ENCODE peak calls at places on chromosomes 4 and X, in five cellular contexts. K is cardiac fibroblast, F is left lung, A is PC-3, V is kidney epithelial cell. Q is an unnamed sample.

GRCh38 chrX:109732319-109732779 is 708 bp downstream of the ACSL4 start:
- DNase-seq in K (peak), F (no peak), A (peak), V (no peak), Q (no peak)

GRCh38 chrX:52923781-52924241 is 26.7 kb downstream of the FAM156B start:
- DNase-seq in K (peak), F (no peak), A (peak), V (no peak), Q (no peak)

GRCh38 chr4:47031011-47031678 is at the start of gene GABRB1:
- DNase-seq in K (peak), F (peak), A (no peak), V (peak), Q (peak)

GRCh38 chr4:24434193-24434728 is 150.1 kb downstream of the DHX15 start:
- DNase-seq in K (no peak), F (no peak), A (no peak), V (no peak), Q (no peak)

GRCh38 chrX:51421972-51422371 is 74.4 kb downstream of the NUDT11 start:
- DNase-seq in K (no peak), F (no peak), A (no peak), V (no peak), Q (no peak)

GRCh38 chrX:123188081-123188480 is 4.0 kb downstream of the GRIA3 start:
- DNase-seq in K (no peak), F (no peak), A (no peak), V (no peak), Q (no peak)

GRCh38 chr4:99921174-99921573 is 25.2 kb downstream of the DNAJB14 start:
- DNase-seq in K (no peak), F (no peak), A (no peak), V (no peak), Q (no peak)

GRCh38 chr4:40395908-40396806 is 61.0 kb downstream of the CHRNA9 start:
- DNase-seq in K (peak), F (peak), A (peak), V (peak), Q (no peak)

GRCh38 chr4:17066972-17067371 is 168.5 kb upstream of the LDB2 start:
- DNase-seq in K (peak), F (no peak), A (peak), V (peak), Q (no peak)

GRCh38 chr4:89000844-89001360 is 56.1 kb downstream of the FAM13A start:
- DNase-seq in K (peak), F (no peak), A (peak), V (no peak), Q (no peak)

GRCh38 chrX:24799565-24799964 is 105.8 kb downstream of the POLA1 start:
- DNase-seq in K (no peak), F (no peak), A (no peak), V (no peak), Q (no peak)

GRCh38 chrX:17613979-17614572 is 123.2 kb upstream of the SCML1 start:
- DNase-seq in K (no peak), F (peak), A (peak), V (no peak), Q (no peak)

GRCh38 chrX:69424161-69424560 is 80.0 kb upstream of the NALF2 start:
- DNase-seq in K (peak), F (no peak), A (peak), V (no peak), Q (no peak)

GRCh38 chrX:65745992-65746391 is 78.5 kb downstream of the MSN start:
- DNase-seq in K (peak), F (no peak), A (peak), V (no peak), Q (no peak)
- TF ChIP-seq CTCF in K (peak), F (no peak), A (peak), V (no peak), Q (no peak)

DNA sequence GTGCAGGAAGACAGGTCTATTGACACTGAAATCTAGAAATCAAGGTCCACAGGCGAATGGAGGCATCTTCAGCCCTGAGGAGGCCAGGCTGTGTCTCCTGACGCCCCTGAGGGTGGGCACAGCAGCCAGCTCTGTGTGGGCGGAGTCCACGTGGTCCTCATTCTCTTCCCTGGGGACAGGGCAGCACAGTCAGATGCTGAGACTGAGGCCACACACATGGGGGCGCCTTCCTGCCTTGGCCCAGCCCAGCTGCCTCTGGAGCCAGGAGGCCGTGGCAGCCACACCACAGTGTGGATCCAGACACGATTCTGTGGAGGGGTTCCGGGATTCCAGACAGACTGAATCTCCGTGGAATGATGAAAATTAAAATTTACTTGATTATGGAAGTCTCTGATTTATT is 20.8 kb downstream of the FGFR3 start:
- DNase-seq in K (no peak), F (no peak), A (no peak), V (no peak), Q (no peak)
- TF ChIP-seq CTCF in K (peak), F (no peak), A (peak), V (peak), Q (no peak)

DNA sequence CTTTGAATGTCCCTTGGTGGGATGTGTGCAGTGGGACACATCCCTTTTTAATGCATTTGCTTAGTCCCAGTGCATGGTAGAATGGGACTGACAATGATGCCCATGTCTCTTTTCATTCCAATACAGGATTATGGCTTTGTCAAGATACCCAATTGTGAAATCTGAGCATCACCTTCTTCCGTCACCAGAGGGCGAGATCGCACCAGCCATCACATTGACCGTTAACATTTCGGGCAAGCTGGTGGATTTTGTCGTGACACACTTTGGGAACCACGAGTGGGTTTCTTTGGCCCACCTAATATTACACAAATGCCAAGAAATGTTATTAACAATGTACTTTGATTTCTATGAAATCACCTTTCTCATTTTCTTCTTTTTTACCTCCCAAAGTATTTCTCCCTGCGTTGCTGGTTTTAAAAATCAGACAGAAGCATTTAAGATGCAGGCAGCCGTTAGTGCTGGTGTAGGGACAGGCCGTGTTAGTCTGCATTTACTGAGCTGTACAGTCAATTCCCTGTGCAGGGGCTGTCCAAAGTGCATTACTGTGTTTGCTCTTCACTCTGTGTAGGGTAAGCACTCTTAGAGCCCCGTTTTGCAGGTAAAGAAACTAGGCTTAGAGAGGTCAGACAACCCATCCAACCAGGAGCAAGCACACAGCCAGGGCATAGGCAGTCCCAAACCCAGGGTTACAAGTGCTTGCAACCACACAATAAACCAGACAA is 46.5 kb downstream of the CWH43 start:
- DNase-seq in K (peak), F (no peak), A (peak), V (no peak), Q (no peak)
- TF ChIP-seq CTCF in K (peak), F (no peak), A (peak), V (peak), Q (no peak)

GRCh38 chr4:183504064-183504929 is 561 bp upstream of the ING2 start:
- DNase-seq in K (peak), F (peak), A (peak), V (peak), Q (peak)
- TF ChIP-seq CTCF in K (no peak), F (no peak), A (no peak), V (peak), Q (no peak)

GRCh38 chrX:10507876-10508275 is 112.5 kb downstream of the MID1 start:
- DNase-seq in K (no peak), F (no peak), A (no peak), V (no peak), Q (no peak)
- TF ChIP-seq CTCF in K (no peak), F (no peak), A (no peak), V (no peak), Q (no peak)

DNA sequence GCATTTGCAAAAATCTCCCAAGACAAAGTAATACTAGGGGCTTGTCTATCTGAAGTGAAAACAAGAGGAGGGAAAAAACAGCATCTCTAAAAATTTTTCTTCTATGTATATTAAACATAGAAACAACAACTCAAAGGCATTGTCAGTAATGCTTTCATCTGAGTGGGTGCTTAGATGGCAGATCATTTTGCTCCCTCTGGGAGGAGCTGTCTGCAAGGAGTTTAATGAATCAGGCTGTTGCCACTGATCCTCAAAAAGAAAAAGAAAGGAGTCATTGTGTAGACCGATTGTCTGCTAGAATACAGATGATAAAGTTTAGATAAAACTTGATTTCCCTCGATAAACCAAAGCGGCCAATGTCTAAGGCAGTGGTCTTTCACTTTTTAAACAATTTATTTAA is 49.7 kb upstream of the KLHL8 start:
- DNase-seq in K (peak), F (no peak), A (peak), V (no peak), Q (no peak)
- TF ChIP-seq CTCF in K (peak), F (peak), A (peak), V (peak), Q (no peak)

GRCh38 chr4:174181827-174182226 is 101.6 kb downstream of the FBXO8 start:
- DNase-seq in K (no peak), F (no peak), A (no peak), V (no peak), Q (no peak)
- TF ChIP-seq CTCF in K (no peak), F (no peak), A (no peak), V (no peak), Q (no peak)

GRCh38 chr4:145285928-145286327 is 105.5 kb upstream of the OTUD4 start:
- DNase-seq in K (peak), F (no peak), A (peak), V (peak), Q (no peak)
- TF ChIP-seq CTCF in K (no peak), F (no peak), A (no peak), V (no peak), Q (no peak)

DNA sequence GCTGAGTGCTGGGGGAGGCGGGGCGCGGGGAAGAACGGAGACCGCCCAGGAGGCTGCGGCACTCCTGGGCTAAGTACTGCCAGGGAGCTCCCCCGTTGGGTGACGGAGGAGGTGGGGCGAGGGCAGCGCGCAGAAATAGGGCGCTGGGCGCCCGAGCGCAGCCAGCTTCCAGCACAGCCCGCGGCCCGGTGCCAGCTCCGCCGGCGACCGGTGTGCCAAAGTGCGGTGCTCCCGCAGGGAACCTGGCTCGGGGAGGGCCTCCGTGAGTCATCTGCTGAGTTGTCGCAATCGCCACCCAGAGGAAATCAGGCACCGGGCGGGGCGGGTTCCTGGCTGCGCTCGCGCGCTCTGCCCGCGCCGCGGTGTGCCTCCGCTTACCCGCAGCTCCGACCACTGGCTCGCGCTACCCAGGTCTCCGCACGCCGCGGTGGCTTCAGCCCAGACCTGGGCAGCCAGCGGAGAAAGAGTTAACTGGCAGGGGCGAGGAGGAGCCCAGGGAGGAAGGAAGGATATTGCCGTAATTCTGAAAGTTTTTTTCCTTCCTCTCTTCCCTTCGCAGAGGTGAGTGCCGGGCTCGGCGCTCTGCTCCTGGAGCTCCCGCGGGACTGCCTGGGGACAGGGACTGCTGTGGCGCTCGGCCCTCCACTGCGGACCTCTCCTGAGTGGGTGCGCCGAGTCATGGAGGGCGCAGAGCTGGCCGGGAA is at the start of gene GPAT3:
- DNase-seq in K (no peak), F (peak), A (peak), V (no peak), Q (peak)
- TF ChIP-seq CTCF in K (no peak), F (no peak), A (no peak), V (no peak), Q (no peak)